ENCODE peak calls at places on chromosomes 6 and 20, in eight cellular contexts. Y, F, I, K, M, T, P and G are unnamed samples.
A peak's percentile ranks its signal among the peaks of the same experiment; 100 is the strongest.

GRCh38 chr6:32154514-32155161 is 697 bp downstream of the PPT2 start:
- DNase-seq in F (peak; percentile 71), M (peak; percentile 56), K (peak; percentile 69), I (peak; percentile 75), Y (peak; percentile 65), P (peak; percentile 69), T (peak; percentile 37), G (no peak)

GRCh38 chr6:165819394-165819793 is 156.4 kb upstream of the PDE10A start:
- DNase-seq in Y (peak; percentile 46), F (no peak), P (no peak), I (no peak), K (no peak), M (no peak), T (no peak), G (no peak)

GRCh38 chr6:13474360-13474759 is 13.0 kb downstream of the GFOD1 start:
- DNase-seq in T (no peak), Y (no peak), I (no peak), F (no peak), M (no peak), K (no peak), P (no peak), G (no peak)

GRCh38 chr6:19772891-19773290 is 64.3 kb upstream of the ID4 start:
- DNase-seq in K (no peak), P (no peak), M (no peak), I (no peak), T (no peak), Y (no peak), F (no peak), G (no peak)

GRCh38 chr6:3566812-3567211 is 110.0 kb upstream of the SLC22A23 start:
- DNase-seq in P (no peak), F (no peak), Y (no peak), K (no peak), T (no peak), M (peak; percentile 79), I (peak; percentile 53), G (no peak)

GRCh38 chr6:118815495-118815894 is 78.5 kb upstream of the ASF1A start:
- DNase-seq in P (no peak), K (peak; percentile 81), T (no peak), I (no peak), F (no peak), Y (no peak), M (no peak), G (no peak)

GRCh38 chr20:59253779-59254319 is 46.6 kb upstream of the EDN3 start:
- DNase-seq in Y (peak; percentile 18), K (peak; percentile 58), I (no peak), M (no peak), T (no peak), P (no peak), F (no peak), G (no peak)

GRCh38 chr6:32940656-32941411 is at the start of gene HLA-DMB:
- DNase-seq in F (peak; percentile 78), Y (peak; percentile 45), P (no peak), T (peak; percentile 70), K (peak; percentile 62), M (peak; percentile 70), I (peak; percentile 93), G (no peak)

GRCh38 chr20:24328901-24329300 is 140.5 kb upstream of the SYNDIG1 start:
- DNase-seq in M (peak; percentile 11), I (no peak), T (no peak), P (no peak), K (no peak), F (no peak), Y (no peak), G (no peak)

GRCh38 chr6:157271441-157271840 is 51.9 kb downstream of the TMEM242 start:
- DNase-seq in M (no peak), T (no peak), Y (no peak), P (no peak), F (no peak), K (no peak), I (no peak), G (no peak)

GRCh38 chr6:41239467-41240159 is 11.5 kb downstream of the TREML4 start:
- DNase-seq in F (no peak), T (no peak), M (no peak), K (no peak), I (no peak), P (no peak), Y (peak; percentile 53), G (no peak)

GRCh38 chr20:58149412-58150091 is 78.9 kb downstream of the ANKRD60 start:
- DNase-seq in Y (no peak), P (no peak), I (no peak), M (no peak), K (no peak), T (no peak), F (no peak), G (no peak)

GRCh38 chr6:44022296-44022661 is 105.0 kb downstream of the MRPL14 start:
- DNase-seq in I (no peak), P (no peak), M (peak; percentile 72), Y (no peak), F (peak; percentile 63), K (no peak), T (no peak), G (no peak)

GRCh38 chr20:50472693-50473610 is 37.2 kb upstream of the PTPN1 start:
- DNase-seq in F (no peak), M (no peak), Y (no peak), K (peak; percentile 16), T (no peak), P (no peak), I (no peak), G (no peak)

GRCh38 chr6:132122871-132123270 is 171.7 kb upstream of the CCN2 start:
- DNase-seq in T (peak; percentile 23), Y (no peak), K (no peak), F (peak; percentile 93), P (no peak), I (no peak), M (peak; percentile 87), G (no peak)

GRCh38 chr20:52290602-52291001 is 99.0 kb upstream of the ZFP64 start:
- DNase-seq in F (no peak), T (no peak), K (no peak), M (no peak), Y (no peak), P (no peak), I (no peak), G (no peak)

GRCh38 chr6:167678102-167679101 is 148.3 kb upstream of the AFDN start:
- DNase-seq in M (no peak), Y (peak; percentile 80), T (no peak), F (peak; percentile 40), I (no peak), P (peak; percentile 50), K (no peak), G (no peak)

GRCh38 chr6:130366011-130366963 is at the start of gene TMEM200A:
- DNase-seq in M (peak; percentile 72), T (no peak), K (no peak), Y (peak; percentile 68), I (peak; percentile 66), P (no peak), F (peak; percentile 5), G (no peak)

GRCh38 chr6:111711476-111711875 is 105.8 kb upstream of the TRAF3IP2 start:
- DNase-seq in Y (peak; percentile 27), P (peak; percentile 85), F (peak; percentile 8), M (no peak), T (peak; percentile 24), I (no peak), K (no peak), G (no peak)

GRCh38 chr6:112308476-112308875 is 38.7 kb upstream of the RFPL4B start:
- DNase-seq in F (no peak), M (peak; percentile 56), T (no peak), K (no peak), P (no peak), Y (no peak), I (peak; percentile 35), G (no peak)

GRCh38 chr6:61835214-61835613 is 450.8 kb downstream of the KHDRBS2 start:
- DNase-seq in P (no peak), Y (no peak), F (no peak), I (no peak), K (no peak), T (no peak), M (no peak), G (no peak)

GRCh38 chr6:159608961-159609673 is 83.9 kb downstream of the SOD2 start:
- DNase-seq in P (no peak), I (peak; percentile 51), K (no peak), F (peak; percentile 46), M (peak; percentile 58), T (no peak), Y (peak; percentile 20), G (no peak)

GRCh38 chr6:139763468-139764214 is 389.2 kb upstream of the CITED2 start:
- DNase-seq in I (no peak), P (no peak), K (peak; percentile 78), F (peak; percentile 69), Y (no peak), M (peak; percentile 66), T (no peak), G (peak; percentile 11)

GRCh38 chr6:4957521-4958231 is 46.2 kb downstream of the RPP40 start:
- DNase-seq in Y (no peak), P (no peak), I (no peak), M (peak; percentile 38), K (no peak), T (no peak), F (peak; percentile 29), G (no peak)

GRCh38 chr6:26249959-26250805 is 114.8 kb upstream of the BTN3A2 start:
- DNase-seq in F (peak; percentile 84), P (peak; percentile 85), Y (peak; percentile 53), K (no peak), T (no peak), M (no peak), I (peak; percentile 24), G (peak; percentile 54)

GRCh38 chr6:109872968-109873545 is 105.1 kb upstream of the GPR6 start:
- DNase-seq in F (no peak), I (no peak), P (no peak), K (peak; percentile 87), Y (no peak), T (no peak), M (no peak), G (no peak)

GRCh38 chr6:161836643-161837448 is 563.0 kb upstream of the AGPAT4 start:
- DNase-seq in I (no peak), Y (no peak), P (no peak), F (no peak), M (peak; percentile 23), T (no peak), K (no peak), G (no peak)